ENCODE peak calls at places on chromosomes 4 and X, in five cellular contexts. K, D, L, J and F are unnamed samples.

GRCh38 chr4:2931765-2932560 is 31.2 kb downstream of the NOP14 start:
- DNase-seq in K (no peak), D (peak), L (no peak), J (no peak), F (peak)

GRCh38 chr4:100063355-100063754 is 113.3 kb upstream of the H2AZ1 start:
- DNase-seq in K (no peak), D (no peak), L (no peak), J (no peak), F (no peak)

GRCh38 chr4:137129471-137130244 is 402.6 kb downstream of the PCDH18 start:
- DNase-seq in K (peak), D (no peak), L (no peak), J (no peak), F (no peak)

GRCh38 chrX:13401724-13402123 is 81.9 kb upstream of the ATXN3L start:
- DNase-seq in K (no peak), D (no peak), L (no peak), J (no peak), F (no peak)

GRCh38 chr4:114037981-114038380 is 58.5 kb upstream of the ARSJ start:
- DNase-seq in K (no peak), D (no peak), L (no peak), J (no peak), F (no peak)

GRCh38 chr4:177190995-177191568 is 118.6 kb upstream of the NEIL3 start:
- DNase-seq in K (peak), D (no peak), L (no peak), J (no peak), F (no peak)

GRCh38 chr4:75429208-75429607 is 85.0 kb downstream of the RCHY1 start:
- DNase-seq in K (no peak), D (no peak), L (peak), J (no peak), F (no peak)

GRCh38 chr4:54958236-54958635 is 167.2 kb downstream of the KDR start:
- DNase-seq in K (peak), D (no peak), L (no peak), J (no peak), F (no peak)

GRCh38 chr4:69642961-69643360 is 3.5 kb upstream of the UGT2A2 start:
- DNase-seq in K (no peak), D (peak), L (no peak), J (no peak), F (no peak)

GRCh38 chrX:98371994-98372393 is 1488.3 kb downstream of the RPA4 start:
- DNase-seq in K (no peak), D (no peak), L (no peak), J (peak), F (no peak)

GRCh38 chr4:98260047-98260578 is 1.1 kb upstream of the RAP1GDS1 start:
- DNase-seq in K (peak), D (peak), L (peak), J (peak), F (peak)

GRCh38 chr4:173056708-173057107 is 111.9 kb upstream of the GALNT7 start:
- DNase-seq in K (no peak), D (no peak), L (peak), J (no peak), F (no peak)

GRCh38 chr4:76748649-76749048 is 149.3 kb downstream of the SOWAHB start:
- DNase-seq in K (no peak), D (no peak), L (no peak), J (peak), F (peak)

GRCh38 chr4:40845136-40845910 is 95.6 kb downstream of the NSUN7 start:
- DNase-seq in K (no peak), D (peak), L (no peak), J (no peak), F (no peak)

GRCh38 chr4:78661923-78662521 is 110.5 kb downstream of the ANXA3 start:
- DNase-seq in K (peak), D (peak), L (no peak), J (peak), F (peak)